ENCODE peak calls at places on chromosomes 4 and X, in eight cellular contexts. One of them, this sample, is unnamed.

GRCh38 chrX:7927259-7928167 is at the start of gene PNPLA4:
- DNase-seq in stimulated activated CD4-positive, alpha-beta T cell treated with anti-CD3 and anti-CD28 coated beads, Interleukin-4, amount 100 ng/mL, for 48 hours: peak
- DNase-seq in activated CD4-positive, CD25-positive, alpha-beta regulatory T cell treated with anti-CD3 and anti-CD28 coated beads, Interleukin-2, amount 50 U/mL, for 72 hours: peak
- DNase-seq in HS-5: peak
- DNase-seq in NCI-H1105: no peak
- DNase-seq in mucosa of descending colon: peak
- DNase-seq in Karpas-422: peak
- DNase-seq in AG09309: peak
- DNase-seq in this sample: peak

GRCh38 chr4:47334597-47335185 is 128.8 kb downstream of the COMMD8 start:
- DNase-seq in stimulated activated CD4-positive, alpha-beta T cell treated with anti-CD3 and anti-CD28 coated beads, Interleukin-4, amount 100 ng/mL, for 48 hours: no peak
- DNase-seq in activated CD4-positive, CD25-positive, alpha-beta regulatory T cell treated with anti-CD3 and anti-CD28 coated beads, Interleukin-2, amount 50 U/mL, for 72 hours: no peak
- DNase-seq in HS-5: no peak
- DNase-seq in NCI-H1105: no peak
- DNase-seq in mucosa of descending colon: no peak
- DNase-seq in Karpas-422: no peak
- DNase-seq in AG09309: no peak
- DNase-seq in this sample: no peak

GRCh38 chr4:21946858-21947257 is 1.7 kb downstream of the KCNIP4 start:
- DNase-seq in stimulated activated CD4-positive, alpha-beta T cell treated with anti-CD3 and anti-CD28 coated beads, Interleukin-4, amount 100 ng/mL, for 48 hours: no peak
- DNase-seq in activated CD4-positive, CD25-positive, alpha-beta regulatory T cell treated with anti-CD3 and anti-CD28 coated beads, Interleukin-2, amount 50 U/mL, for 72 hours: no peak
- DNase-seq in HS-5: no peak
- DNase-seq in NCI-H1105: no peak
- DNase-seq in mucosa of descending colon: no peak
- DNase-seq in Karpas-422: no peak
- DNase-seq in AG09309: no peak
- DNase-seq in this sample: no peak

GRCh38 chr4:139665690-139666529 is at the start of gene MGST2:
- DNase-seq in stimulated activated CD4-positive, alpha-beta T cell treated with anti-CD3 and anti-CD28 coated beads, Interleukin-4, amount 100 ng/mL, for 48 hours: peak
- DNase-seq in activated CD4-positive, CD25-positive, alpha-beta regulatory T cell treated with anti-CD3 and anti-CD28 coated beads, Interleukin-2, amount 50 U/mL, for 72 hours: peak
- DNase-seq in HS-5: no peak
- DNase-seq in NCI-H1105: no peak
- DNase-seq in mucosa of descending colon: peak
- DNase-seq in Karpas-422: peak
- DNase-seq in AG09309: peak
- DNase-seq in this sample: peak

GRCh38 chr4:76311896-76312331 is 5.4 kb downstream of the STBD1 start:
- DNase-seq in stimulated activated CD4-positive, alpha-beta T cell treated with anti-CD3 and anti-CD28 coated beads, Interleukin-4, amount 100 ng/mL, for 48 hours: no peak
- DNase-seq in activated CD4-positive, CD25-positive, alpha-beta regulatory T cell treated with anti-CD3 and anti-CD28 coated beads, Interleukin-2, amount 50 U/mL, for 72 hours: no peak
- DNase-seq in HS-5: no peak
- DNase-seq in NCI-H1105: no peak
- DNase-seq in mucosa of descending colon: peak
- DNase-seq in Karpas-422: no peak
- DNase-seq in AG09309: no peak
- DNase-seq in this sample: no peak

GRCh38 chrX:75273483-75273882 is 402 bp upstream of the UPRT start:
- DNase-seq in stimulated activated CD4-positive, alpha-beta T cell treated with anti-CD3 and anti-CD28 coated beads, Interleukin-4, amount 100 ng/mL, for 48 hours: no peak
- DNase-seq in activated CD4-positive, CD25-positive, alpha-beta regulatory T cell treated with anti-CD3 and anti-CD28 coated beads, Interleukin-2, amount 50 U/mL, for 72 hours: no peak
- DNase-seq in HS-5: no peak
- DNase-seq in NCI-H1105: no peak
- DNase-seq in mucosa of descending colon: peak
- DNase-seq in Karpas-422: peak
- DNase-seq in AG09309: no peak
- DNase-seq in this sample: no peak

GRCh38 chr4:102693266-102693850 is 67.4 kb downstream of the MANBA start:
- DNase-seq in stimulated activated CD4-positive, alpha-beta T cell treated with anti-CD3 and anti-CD28 coated beads, Interleukin-4, amount 100 ng/mL, for 48 hours: no peak
- DNase-seq in activated CD4-positive, CD25-positive, alpha-beta regulatory T cell treated with anti-CD3 and anti-CD28 coated beads, Interleukin-2, amount 50 U/mL, for 72 hours: no peak
- DNase-seq in HS-5: no peak
- DNase-seq in NCI-H1105: no peak
- DNase-seq in mucosa of descending colon: no peak
- DNase-seq in Karpas-422: no peak
- DNase-seq in AG09309: no peak
- DNase-seq in this sample: no peak

GRCh38 chrX:74111245-74111644 is 192.7 kb upstream of the ZCCHC13 start:
- DNase-seq in stimulated activated CD4-positive, alpha-beta T cell treated with anti-CD3 and anti-CD28 coated beads, Interleukin-4, amount 100 ng/mL, for 48 hours: no peak
- DNase-seq in activated CD4-positive, CD25-positive, alpha-beta regulatory T cell treated with anti-CD3 and anti-CD28 coated beads, Interleukin-2, amount 50 U/mL, for 72 hours: no peak
- DNase-seq in HS-5: no peak
- DNase-seq in NCI-H1105: no peak
- DNase-seq in mucosa of descending colon: no peak
- DNase-seq in Karpas-422: no peak
- DNase-seq in AG09309: no peak
- DNase-seq in this sample: no peak

GRCh38 chr4:119785963-119786362 is 157.4 kb upstream of the PDE5A start:
- DNase-seq in stimulated activated CD4-positive, alpha-beta T cell treated with anti-CD3 and anti-CD28 coated beads, Interleukin-4, amount 100 ng/mL, for 48 hours: no peak
- DNase-seq in activated CD4-positive, CD25-positive, alpha-beta regulatory T cell treated with anti-CD3 and anti-CD28 coated beads, Interleukin-2, amount 50 U/mL, for 72 hours: no peak
- DNase-seq in HS-5: no peak
- DNase-seq in NCI-H1105: no peak
- DNase-seq in mucosa of descending colon: peak
- DNase-seq in Karpas-422: peak
- DNase-seq in AG09309: no peak
- DNase-seq in this sample: no peak

GRCh38 chrX:111164728-111165127 is 68.7 kb downstream of the PAK3 start:
- DNase-seq in stimulated activated CD4-positive, alpha-beta T cell treated with anti-CD3 and anti-CD28 coated beads, Interleukin-4, amount 100 ng/mL, for 48 hours: no peak
- DNase-seq in activated CD4-positive, CD25-positive, alpha-beta regulatory T cell treated with anti-CD3 and anti-CD28 coated beads, Interleukin-2, amount 50 U/mL, for 72 hours: no peak
- DNase-seq in HS-5: no peak
- DNase-seq in NCI-H1105: no peak
- DNase-seq in mucosa of descending colon: peak
- DNase-seq in Karpas-422: peak
- DNase-seq in AG09309: no peak
- DNase-seq in this sample: no peak

GRCh38 chrX:131827935-131828334 is 195.2 kb upstream of the STK26 start:
- DNase-seq in stimulated activated CD4-positive, alpha-beta T cell treated with anti-CD3 and anti-CD28 coated beads, Interleukin-4, amount 100 ng/mL, for 48 hours: peak
- DNase-seq in activated CD4-positive, CD25-positive, alpha-beta regulatory T cell treated with anti-CD3 and anti-CD28 coated beads, Interleukin-2, amount 50 U/mL, for 72 hours: no peak
- DNase-seq in HS-5: no peak
- DNase-seq in NCI-H1105: peak
- DNase-seq in mucosa of descending colon: no peak
- DNase-seq in Karpas-422: peak
- DNase-seq in AG09309: no peak
- DNase-seq in this sample: no peak

GRCh38 chr4:8370106-8370787 is 70.3 kb downstream of the ACOX3 start:
- DNase-seq in stimulated activated CD4-positive, alpha-beta T cell treated with anti-CD3 and anti-CD28 coated beads, Interleukin-4, amount 100 ng/mL, for 48 hours: no peak
- DNase-seq in activated CD4-positive, CD25-positive, alpha-beta regulatory T cell treated with anti-CD3 and anti-CD28 coated beads, Interleukin-2, amount 50 U/mL, for 72 hours: no peak
- DNase-seq in HS-5: no peak
- DNase-seq in NCI-H1105: no peak
- DNase-seq in mucosa of descending colon: no peak
- DNase-seq in Karpas-422: no peak
- DNase-seq in AG09309: no peak
- DNase-seq in this sample: no peak

GRCh38 chr4:71882113-71882512 is 98.2 kb upstream of the GC start:
- DNase-seq in stimulated activated CD4-positive, alpha-beta T cell treated with anti-CD3 and anti-CD28 coated beads, Interleukin-4, amount 100 ng/mL, for 48 hours: no peak
- DNase-seq in activated CD4-positive, CD25-positive, alpha-beta regulatory T cell treated with anti-CD3 and anti-CD28 coated beads, Interleukin-2, amount 50 U/mL, for 72 hours: no peak
- DNase-seq in HS-5: no peak
- DNase-seq in NCI-H1105: no peak
- DNase-seq in mucosa of descending colon: no peak
- DNase-seq in Karpas-422: no peak
- DNase-seq in AG09309: no peak
- DNase-seq in this sample: no peak

GRCh38 chr4:168309781-168310180 is 8.8 kb downstream of the DDX60 start:
- DNase-seq in stimulated activated CD4-positive, alpha-beta T cell treated with anti-CD3 and anti-CD28 coated beads, Interleukin-4, amount 100 ng/mL, for 48 hours: no peak
- DNase-seq in activated CD4-positive, CD25-positive, alpha-beta regulatory T cell treated with anti-CD3 and anti-CD28 coated beads, Interleukin-2, amount 50 U/mL, for 72 hours: no peak
- DNase-seq in HS-5: no peak
- DNase-seq in NCI-H1105: peak
- DNase-seq in mucosa of descending colon: peak
- DNase-seq in Karpas-422: no peak
- DNase-seq in AG09309: no peak
- DNase-seq in this sample: no peak

GRCh38 chrX:130082244-130083106 is 27.8 kb downstream of the ELF4 start:
- DNase-seq in stimulated activated CD4-positive, alpha-beta T cell treated with anti-CD3 and anti-CD28 coated beads, Interleukin-4, amount 100 ng/mL, for 48 hours: peak
- DNase-seq in activated CD4-positive, CD25-positive, alpha-beta regulatory T cell treated with anti-CD3 and anti-CD28 coated beads, Interleukin-2, amount 50 U/mL, for 72 hours: peak
- DNase-seq in HS-5: no peak
- DNase-seq in NCI-H1105: no peak
- DNase-seq in mucosa of descending colon: peak
- DNase-seq in Karpas-422: peak
- DNase-seq in AG09309: no peak
- DNase-seq in this sample: no peak

GRCh38 chr4:10589308-10589707 is 95.3 kb downstream of the CLNK start:
- DNase-seq in stimulated activated CD4-positive, alpha-beta T cell treated with anti-CD3 and anti-CD28 coated beads, Interleukin-4, amount 100 ng/mL, for 48 hours: no peak
- DNase-seq in activated CD4-positive, CD25-positive, alpha-beta regulatory T cell treated with anti-CD3 and anti-CD28 coated beads, Interleukin-2, amount 50 U/mL, for 72 hours: no peak
- DNase-seq in HS-5: no peak
- DNase-seq in NCI-H1105: no peak
- DNase-seq in mucosa of descending colon: no peak
- DNase-seq in Karpas-422: no peak
- DNase-seq in AG09309: no peak
- DNase-seq in this sample: no peak

GRCh38 chrX:48971325-48972213 is at the start of gene KCND1:
- DNase-seq in stimulated activated CD4-positive, alpha-beta T cell treated with anti-CD3 and anti-CD28 coated beads, Interleukin-4, amount 100 ng/mL, for 48 hours: no peak
- DNase-seq in activated CD4-positive, CD25-positive, alpha-beta regulatory T cell treated with anti-CD3 and anti-CD28 coated beads, Interleukin-2, amount 50 U/mL, for 72 hours: no peak
- DNase-seq in HS-5: no peak
- DNase-seq in NCI-H1105: peak
- DNase-seq in mucosa of descending colon: no peak
- DNase-seq in Karpas-422: no peak
- DNase-seq in AG09309: no peak
- DNase-seq in this sample: no peak

This sample was measured in type B pancreatic cell.